ENCODE peak calls at places on chromosome 14, in four cellular contexts. I is activated T-cell treated with anti-CD3 and anti-CD28 coated beads, Interleukin-2, amount 50 U/mL, for 1 hour; U is naive thymus-derived CD4-positive, alpha-beta T cell; C is Right ventricle myocardium inferior. V is an unnamed sample.

GRCh38 chr14:52551696-52552062 is 626 bp downstream of the TXNDC16 start:
- DNase-seq in I (no peak), U (no peak), C (no peak), V (no peak)

GRCh38 chr14:72603639-72604038 is 290.3 kb downstream of the DPF3 start:
- DNase-seq in I (no peak), U (no peak), C (no peak), V (no peak)

GRCh38 chr14:104135121-104135903 is 3.1 kb upstream of the KIF26A start:
- DNase-seq in I (no peak), U (no peak), C (peak; percentile 45), V (peak; percentile 79)

GRCh38 chr14:72451081-72451972 is 442.6 kb downstream of the DPF3 start:
- DNase-seq in I (peak; percentile 35), U (peak; percentile 6), C (no peak), V (no peak)

GRCh38 chr14:78725086-78725485 is 554.9 kb downstream of the NRXN3 start:
- DNase-seq in I (no peak), U (no peak), C (no peak), V (no peak)

GRCh38 chr14:44339256-44339655 is 167.8 kb downstream of the FSCB start:
- DNase-seq in I (no peak), U (no peak), C (no peak), V (no peak)

GRCh38 chr14:54742492-54743350 is 159.9 kb downstream of the GCH1 start:
- DNase-seq in I (no peak), U (peak; percentile 1), C (no peak), V (no peak)

GRCh38 chr14:22846811-22847307 is 10.5 kb downstream of the MMP14 start:
- DNase-seq in I (no peak), U (no peak), C (no peak), V (no peak)

GRCh38 chr14:92039073-92039719 is 663 bp downstream of the TRIP11 start:
- DNase-seq in I (no peak), U (peak; percentile 6), C (no peak), V (peak; percentile 82)

GRCh38 chr14:28515571-28515970 is 251.0 kb upstream of the FOXG1 start:
- DNase-seq in I (no peak), U (no peak), C (no peak), V (no peak)

GRCh38 chr14:104610749-104611310 is 6.3 kb upstream of the TMEM179 start:
- DNase-seq in I (no peak), U (no peak), C (no peak), V (no peak)

GRCh38 chr14:80926706-80927384 is 14.7 kb downstream of the CEP128 start:
- DNase-seq in I (no peak), U (no peak), C (no peak), V (no peak)

GRCh38 chr14:104702673-104703072 is 13.3 kb downstream of the INF2 start:
- DNase-seq in I (no peak), U (no peak), C (no peak), V (no peak)

GRCh38 chr14:105536691-105537579 is 10.6 kb downstream of the TMEM121 start:
- DNase-seq in I (no peak), U (no peak), C (no peak), V (no peak)

GRCh38 chr14:76930549-76930948 is 98.0 kb downstream of the IRF2BPL start:
- DNase-seq in I (peak; percentile 29), U (no peak), C (no peak), V (no peak)